ENCODE peak calls at places on chromosomes 12 and 14, in seven cellular contexts. One of them, this sample, is unnamed.

GRCh38 chr12:26226629-26227375 is 31.4 kb downstream of the SSPN start:
- DNase-seq in body of pancreas: peak
- DNase-seq in stimulated activated naive CD8-positive, alpha-beta T cell treated with anti-CD3 and anti-CD28 coated beads, Interleukin-15, Interleukin-2, amounts not matched to agents 100 U/mL and 50 U/mL, for 24 hours: peak
- DNase-seq in AG20443: peak
- DNase-seq in NCI-H2227 treated with DMSO at 0.1 percent for 48 hours: no peak
- DNase-seq in NB4: peak
- DNase-seq in stimulated activated CD8-positive, alpha-beta memory T cell treated with anti-CD3 and anti-CD28 coated beads, Interleukin-2, amount 100 ng/mL, for 1 hour: no peak
- DNase-seq in this sample: no peak

GRCh38 chr12:79547735-79548347 is 142.9 kb downstream of the PAWR start:
- DNase-seq in body of pancreas: peak
- DNase-seq in stimulated activated naive CD8-positive, alpha-beta T cell treated with anti-CD3 and anti-CD28 coated beads, Interleukin-15, Interleukin-2, amounts not matched to agents 100 U/mL and 50 U/mL, for 24 hours: peak
- DNase-seq in AG20443: peak
- DNase-seq in NCI-H2227 treated with DMSO at 0.1 percent for 48 hours: no peak
- DNase-seq in NB4: peak
- DNase-seq in stimulated activated CD8-positive, alpha-beta memory T cell treated with anti-CD3 and anti-CD28 coated beads, Interleukin-2, amount 100 ng/mL, for 1 hour: no peak
- DNase-seq in this sample: peak

GRCh38 chr12:122937622-122938091 is 28.6 kb downstream of the ABCB9 start:
- DNase-seq in body of pancreas: no peak
- DNase-seq in stimulated activated naive CD8-positive, alpha-beta T cell treated with anti-CD3 and anti-CD28 coated beads, Interleukin-15, Interleukin-2, amounts not matched to agents 100 U/mL and 50 U/mL, for 24 hours: no peak
- DNase-seq in AG20443: no peak
- DNase-seq in NCI-H2227 treated with DMSO at 0.1 percent for 48 hours: no peak
- DNase-seq in NB4: peak
- DNase-seq in stimulated activated CD8-positive, alpha-beta memory T cell treated with anti-CD3 and anti-CD28 coated beads, Interleukin-2, amount 100 ng/mL, for 1 hour: no peak
- DNase-seq in this sample: no peak

GRCh38 chr12:44389038-44389437 is 487.1 kb downstream of the NELL2 start:
- DNase-seq in body of pancreas: no peak
- DNase-seq in stimulated activated naive CD8-positive, alpha-beta T cell treated with anti-CD3 and anti-CD28 coated beads, Interleukin-15, Interleukin-2, amounts not matched to agents 100 U/mL and 50 U/mL, for 24 hours: no peak
- DNase-seq in AG20443: no peak
- DNase-seq in NCI-H2227 treated with DMSO at 0.1 percent for 48 hours: no peak
- DNase-seq in NB4: no peak
- DNase-seq in stimulated activated CD8-positive, alpha-beta memory T cell treated with anti-CD3 and anti-CD28 coated beads, Interleukin-2, amount 100 ng/mL, for 1 hour: no peak
- DNase-seq in this sample: no peak

GRCh38 chr12:107645630-107646333 is 39.8 kb upstream of the PWP1 start:
- DNase-seq in body of pancreas: no peak
- DNase-seq in stimulated activated naive CD8-positive, alpha-beta T cell treated with anti-CD3 and anti-CD28 coated beads, Interleukin-15, Interleukin-2, amounts not matched to agents 100 U/mL and 50 U/mL, for 24 hours: no peak
- DNase-seq in AG20443: no peak
- DNase-seq in NCI-H2227 treated with DMSO at 0.1 percent for 48 hours: peak
- DNase-seq in NB4: no peak
- DNase-seq in stimulated activated CD8-positive, alpha-beta memory T cell treated with anti-CD3 and anti-CD28 coated beads, Interleukin-2, amount 100 ng/mL, for 1 hour: no peak
- DNase-seq in this sample: no peak

GRCh38 chr12:44618960-44619359 is 257.2 kb downstream of the NELL2 start:
- DNase-seq in body of pancreas: no peak
- DNase-seq in stimulated activated naive CD8-positive, alpha-beta T cell treated with anti-CD3 and anti-CD28 coated beads, Interleukin-15, Interleukin-2, amounts not matched to agents 100 U/mL and 50 U/mL, for 24 hours: no peak
- DNase-seq in AG20443: no peak
- DNase-seq in NCI-H2227 treated with DMSO at 0.1 percent for 48 hours: peak
- DNase-seq in NB4: no peak
- DNase-seq in stimulated activated CD8-positive, alpha-beta memory T cell treated with anti-CD3 and anti-CD28 coated beads, Interleukin-2, amount 100 ng/mL, for 1 hour: no peak
- DNase-seq in this sample: no peak

GRCh38 chr14:63542231-63542999 is 762 bp downstream of the PPP2R5E start:
- DNase-seq in body of pancreas: peak
- DNase-seq in stimulated activated naive CD8-positive, alpha-beta T cell treated with anti-CD3 and anti-CD28 coated beads, Interleukin-15, Interleukin-2, amounts not matched to agents 100 U/mL and 50 U/mL, for 24 hours: peak
- DNase-seq in AG20443: peak
- DNase-seq in NCI-H2227 treated with DMSO at 0.1 percent for 48 hours: peak
- DNase-seq in NB4: peak
- DNase-seq in stimulated activated CD8-positive, alpha-beta memory T cell treated with anti-CD3 and anti-CD28 coated beads, Interleukin-2, amount 100 ng/mL, for 1 hour: no peak
- DNase-seq in this sample: no peak

GRCh38 chr14:71574976-71575375 is 357.3 kb upstream of the RGS6 start:
- DNase-seq in body of pancreas: no peak
- DNase-seq in stimulated activated naive CD8-positive, alpha-beta T cell treated with anti-CD3 and anti-CD28 coated beads, Interleukin-15, Interleukin-2, amounts not matched to agents 100 U/mL and 50 U/mL, for 24 hours: no peak
- DNase-seq in AG20443: peak
- DNase-seq in NCI-H2227 treated with DMSO at 0.1 percent for 48 hours: no peak
- DNase-seq in NB4: no peak
- DNase-seq in stimulated activated CD8-positive, alpha-beta memory T cell treated with anti-CD3 and anti-CD28 coated beads, Interleukin-2, amount 100 ng/mL, for 1 hour: no peak
- DNase-seq in this sample: peak

GRCh38 chr14:60197629-60198318 is 32.6 kb upstream of the DHRS7 start:
- DNase-seq in body of pancreas: no peak
- DNase-seq in stimulated activated naive CD8-positive, alpha-beta T cell treated with anti-CD3 and anti-CD28 coated beads, Interleukin-15, Interleukin-2, amounts not matched to agents 100 U/mL and 50 U/mL, for 24 hours: no peak
- DNase-seq in AG20443: no peak
- DNase-seq in NCI-H2227 treated with DMSO at 0.1 percent for 48 hours: no peak
- DNase-seq in NB4: peak
- DNase-seq in stimulated activated CD8-positive, alpha-beta memory T cell treated with anti-CD3 and anti-CD28 coated beads, Interleukin-2, amount 100 ng/mL, for 1 hour: no peak
- DNase-seq in this sample: peak

GRCh38 chr12:112685321-112685720 is 106.2 kb upstream of the RPH3A start:
- DNase-seq in body of pancreas: no peak
- DNase-seq in stimulated activated naive CD8-positive, alpha-beta T cell treated with anti-CD3 and anti-CD28 coated beads, Interleukin-15, Interleukin-2, amounts not matched to agents 100 U/mL and 50 U/mL, for 24 hours: no peak
- DNase-seq in AG20443: no peak
- DNase-seq in NCI-H2227 treated with DMSO at 0.1 percent for 48 hours: no peak
- DNase-seq in NB4: no peak
- DNase-seq in stimulated activated CD8-positive, alpha-beta memory T cell treated with anti-CD3 and anti-CD28 coated beads, Interleukin-2, amount 100 ng/mL, for 1 hour: no peak
- DNase-seq in this sample: no peak

GRCh38 chr12:123905319-123905925 is 67.2 kb downstream of the CCDC92 start:
- DNase-seq in body of pancreas: peak
- DNase-seq in stimulated activated naive CD8-positive, alpha-beta T cell treated with anti-CD3 and anti-CD28 coated beads, Interleukin-15, Interleukin-2, amounts not matched to agents 100 U/mL and 50 U/mL, for 24 hours: peak
- DNase-seq in AG20443: peak
- DNase-seq in NCI-H2227 treated with DMSO at 0.1 percent for 48 hours: no peak
- DNase-seq in NB4: peak
- DNase-seq in stimulated activated CD8-positive, alpha-beta memory T cell treated with anti-CD3 and anti-CD28 coated beads, Interleukin-2, amount 100 ng/mL, for 1 hour: peak
- DNase-seq in this sample: peak

GRCh38 chr12:67720383-67720856 is 71.9 kb downstream of the DYRK2 start:
- DNase-seq in body of pancreas: no peak
- DNase-seq in stimulated activated naive CD8-positive, alpha-beta T cell treated with anti-CD3 and anti-CD28 coated beads, Interleukin-15, Interleukin-2, amounts not matched to agents 100 U/mL and 50 U/mL, for 24 hours: no peak
- DNase-seq in AG20443: peak
- DNase-seq in NCI-H2227 treated with DMSO at 0.1 percent for 48 hours: no peak
- DNase-seq in NB4: no peak
- DNase-seq in stimulated activated CD8-positive, alpha-beta memory T cell treated with anti-CD3 and anti-CD28 coated beads, Interleukin-2, amount 100 ng/mL, for 1 hour: no peak
- DNase-seq in this sample: peak

GRCh38 chr12:1398673-1399072 is 195.7 kb downstream of the FBXL14 start:
- DNase-seq in body of pancreas: no peak
- DNase-seq in stimulated activated naive CD8-positive, alpha-beta T cell treated with anti-CD3 and anti-CD28 coated beads, Interleukin-15, Interleukin-2, amounts not matched to agents 100 U/mL and 50 U/mL, for 24 hours: no peak
- DNase-seq in AG20443: peak
- DNase-seq in NCI-H2227 treated with DMSO at 0.1 percent for 48 hours: no peak
- DNase-seq in NB4: peak
- DNase-seq in stimulated activated CD8-positive, alpha-beta memory T cell treated with anti-CD3 and anti-CD28 coated beads, Interleukin-2, amount 100 ng/mL, for 1 hour: no peak
- DNase-seq in this sample: peak

GRCh38 chr12:91109148-91109564 is 2.1 kb downstream of the LUM start:
- DNase-seq in body of pancreas: peak
- DNase-seq in stimulated activated naive CD8-positive, alpha-beta T cell treated with anti-CD3 and anti-CD28 coated beads, Interleukin-15, Interleukin-2, amounts not matched to agents 100 U/mL and 50 U/mL, for 24 hours: peak
- DNase-seq in AG20443: peak
- DNase-seq in NCI-H2227 treated with DMSO at 0.1 percent for 48 hours: peak
- DNase-seq in NB4: peak
- DNase-seq in stimulated activated CD8-positive, alpha-beta memory T cell treated with anti-CD3 and anti-CD28 coated beads, Interleukin-2, amount 100 ng/mL, for 1 hour: no peak
- DNase-seq in this sample: peak

GRCh38 chr12:56146492-56147460 is 5.6 kb upstream of the MYL6B start:
- DNase-seq in body of pancreas: peak
- DNase-seq in stimulated activated naive CD8-positive, alpha-beta T cell treated with anti-CD3 and anti-CD28 coated beads, Interleukin-15, Interleukin-2, amounts not matched to agents 100 U/mL and 50 U/mL, for 24 hours: no peak
- DNase-seq in AG20443: no peak
- DNase-seq in NCI-H2227 treated with DMSO at 0.1 percent for 48 hours: no peak
- DNase-seq in NB4: peak
- DNase-seq in stimulated activated CD8-positive, alpha-beta memory T cell treated with anti-CD3 and anti-CD28 coated beads, Interleukin-2, amount 100 ng/mL, for 1 hour: no peak
- DNase-seq in this sample: no peak

GRCh38 chr12:49945394-49946080 is 5.0 kb upstream of the AQP2 start:
- DNase-seq in body of pancreas: peak
- DNase-seq in stimulated activated naive CD8-positive, alpha-beta T cell treated with anti-CD3 and anti-CD28 coated beads, Interleukin-15, Interleukin-2, amounts not matched to agents 100 U/mL and 50 U/mL, for 24 hours: peak
- DNase-seq in AG20443: peak
- DNase-seq in NCI-H2227 treated with DMSO at 0.1 percent for 48 hours: peak
- DNase-seq in NB4: peak
- DNase-seq in stimulated activated CD8-positive, alpha-beta memory T cell treated with anti-CD3 and anti-CD28 coated beads, Interleukin-2, amount 100 ng/mL, for 1 hour: peak
- DNase-seq in this sample: peak

GRCh38 chr14:106141242-106142220 is 615.1 kb downstream of the TMEM121 start:
- DNase-seq in body of pancreas: no peak
- DNase-seq in stimulated activated naive CD8-positive, alpha-beta T cell treated with anti-CD3 and anti-CD28 coated beads, Interleukin-15, Interleukin-2, amounts not matched to agents 100 U/mL and 50 U/mL, for 24 hours: peak
- DNase-seq in AG20443: no peak
- DNase-seq in NCI-H2227 treated with DMSO at 0.1 percent for 48 hours: no peak
- DNase-seq in NB4: peak
- DNase-seq in stimulated activated CD8-positive, alpha-beta memory T cell treated with anti-CD3 and anti-CD28 coated beads, Interleukin-2, amount 100 ng/mL, for 1 hour: no peak
- DNase-seq in this sample: no peak

GRCh38 chr12:54082402-54082892 is 28.8 kb downstream of the HOXC4 start:
- DNase-seq in body of pancreas: no peak
- DNase-seq in stimulated activated naive CD8-positive, alpha-beta T cell treated with anti-CD3 and anti-CD28 coated beads, Interleukin-15, Interleukin-2, amounts not matched to agents 100 U/mL and 50 U/mL, for 24 hours: peak
- DNase-seq in AG20443: no peak
- DNase-seq in NCI-H2227 treated with DMSO at 0.1 percent for 48 hours: peak
- DNase-seq in NB4: no peak
- DNase-seq in stimulated activated CD8-positive, alpha-beta memory T cell treated with anti-CD3 and anti-CD28 coated beads, Interleukin-2, amount 100 ng/mL, for 1 hour: peak
- DNase-seq in this sample: no peak

GRCh38 chr12:78918221-78918620 is 53.6 kb downstream of the SYT1 start:
- DNase-seq in body of pancreas: no peak
- DNase-seq in stimulated activated naive CD8-positive, alpha-beta T cell treated with anti-CD3 and anti-CD28 coated beads, Interleukin-15, Interleukin-2, amounts not matched to agents 100 U/mL and 50 U/mL, for 24 hours: no peak
- DNase-seq in AG20443: no peak
- DNase-seq in NCI-H2227 treated with DMSO at 0.1 percent for 48 hours: no peak
- DNase-seq in NB4: no peak
- DNase-seq in stimulated activated CD8-positive, alpha-beta memory T cell treated with anti-CD3 and anti-CD28 coated beads, Interleukin-2, amount 100 ng/mL, for 1 hour: no peak
- DNase-seq in this sample: no peak

GRCh38 chr14:72463291-72463866 is 430.5 kb downstream of the DPF3 start:
- DNase-seq in body of pancreas: no peak
- DNase-seq in stimulated activated naive CD8-positive, alpha-beta T cell treated with anti-CD3 and anti-CD28 coated beads, Interleukin-15, Interleukin-2, amounts not matched to agents 100 U/mL and 50 U/mL, for 24 hours: no peak
- DNase-seq in AG20443: peak
- DNase-seq in NCI-H2227 treated with DMSO at 0.1 percent for 48 hours: no peak
- DNase-seq in NB4: no peak
- DNase-seq in stimulated activated CD8-positive, alpha-beta memory T cell treated with anti-CD3 and anti-CD28 coated beads, Interleukin-2, amount 100 ng/mL, for 1 hour: no peak
- DNase-seq in this sample: peak

GRCh38 chr12:81089412-81089811 is 11.5 kb downstream of the ACSS3 start:
- DNase-seq in body of pancreas: no peak
- DNase-seq in stimulated activated naive CD8-positive, alpha-beta T cell treated with anti-CD3 and anti-CD28 coated beads, Interleukin-15, Interleukin-2, amounts not matched to agents 100 U/mL and 50 U/mL, for 24 hours: no peak
- DNase-seq in AG20443: no peak
- DNase-seq in NCI-H2227 treated with DMSO at 0.1 percent for 48 hours: no peak
- DNase-seq in NB4: no peak
- DNase-seq in stimulated activated CD8-positive, alpha-beta memory T cell treated with anti-CD3 and anti-CD28 coated beads, Interleukin-2, amount 100 ng/mL, for 1 hour: no peak
- DNase-seq in this sample: no peak

GRCh38 chr12:59173696-59174095 is 253.4 kb upstream of the LRIG3 start:
- DNase-seq in body of pancreas: no peak
- DNase-seq in stimulated activated naive CD8-positive, alpha-beta T cell treated with anti-CD3 and anti-CD28 coated beads, Interleukin-15, Interleukin-2, amounts not matched to agents 100 U/mL and 50 U/mL, for 24 hours: no peak
- DNase-seq in AG20443: no peak
- DNase-seq in NCI-H2227 treated with DMSO at 0.1 percent for 48 hours: no peak
- DNase-seq in NB4: no peak
- DNase-seq in stimulated activated CD8-positive, alpha-beta memory T cell treated with anti-CD3 and anti-CD28 coated beads, Interleukin-2, amount 100 ng/mL, for 1 hour: no peak
- DNase-seq in this sample: no peak

GRCh38 chr14:75141062-75141461 is 14.2 kb upstream of the NEK9 start:
- DNase-seq in body of pancreas: no peak
- DNase-seq in stimulated activated naive CD8-positive, alpha-beta T cell treated with anti-CD3 and anti-CD28 coated beads, Interleukin-15, Interleukin-2, amounts not matched to agents 100 U/mL and 50 U/mL, for 24 hours: no peak
- DNase-seq in AG20443: no peak
- DNase-seq in NCI-H2227 treated with DMSO at 0.1 percent for 48 hours: no peak
- DNase-seq in NB4: peak
- DNase-seq in stimulated activated CD8-positive, alpha-beta memory T cell treated with anti-CD3 and anti-CD28 coated beads, Interleukin-2, amount 100 ng/mL, for 1 hour: no peak
- DNase-seq in this sample: no peak

GRCh38 chr12:104960464-104960863 is 2.4 kb upstream of the SLC41A2 start:
- DNase-seq in body of pancreas: no peak
- DNase-seq in stimulated activated naive CD8-positive, alpha-beta T cell treated with anti-CD3 and anti-CD28 coated beads, Interleukin-15, Interleukin-2, amounts not matched to agents 100 U/mL and 50 U/mL, for 24 hours: no peak
- DNase-seq in AG20443: no peak
- DNase-seq in NCI-H2227 treated with DMSO at 0.1 percent for 48 hours: no peak
- DNase-seq in NB4: no peak
- DNase-seq in stimulated activated CD8-positive, alpha-beta memory T cell treated with anti-CD3 and anti-CD28 coated beads, Interleukin-2, amount 100 ng/mL, for 1 hour: no peak
- DNase-seq in this sample: no peak

GRCh38 chr12:92141585-92142244 is 3.9 kb downstream of the BTG1 start:
- DNase-seq in body of pancreas: no peak
- DNase-seq in stimulated activated naive CD8-positive, alpha-beta T cell treated with anti-CD3 and anti-CD28 coated beads, Interleukin-15, Interleukin-2, amounts not matched to agents 100 U/mL and 50 U/mL, for 24 hours: no peak
- DNase-seq in AG20443: no peak
- DNase-seq in NCI-H2227 treated with DMSO at 0.1 percent for 48 hours: no peak
- DNase-seq in NB4: peak
- DNase-seq in stimulated activated CD8-positive, alpha-beta memory T cell treated with anti-CD3 and anti-CD28 coated beads, Interleukin-2, amount 100 ng/mL, for 1 hour: no peak
- DNase-seq in this sample: no peak

GRCh38 chr14:92105845-92106094 is 612 bp downstream of the ATXN3 start:
- DNase-seq in body of pancreas: peak
- DNase-seq in stimulated activated naive CD8-positive, alpha-beta T cell treated with anti-CD3 and anti-CD28 coated beads, Interleukin-15, Interleukin-2, amounts not matched to agents 100 U/mL and 50 U/mL, for 24 hours: peak
- DNase-seq in AG20443: peak
- DNase-seq in NCI-H2227 treated with DMSO at 0.1 percent for 48 hours: no peak
- DNase-seq in NB4: peak
- DNase-seq in stimulated activated CD8-positive, alpha-beta memory T cell treated with anti-CD3 and anti-CD28 coated beads, Interleukin-2, amount 100 ng/mL, for 1 hour: no peak
- DNase-seq in this sample: peak

GRCh38 chr12:109544955-109545531 is 28.3 kb downstream of the MMAB start:
- DNase-seq in body of pancreas: no peak
- DNase-seq in stimulated activated naive CD8-positive, alpha-beta T cell treated with anti-CD3 and anti-CD28 coated beads, Interleukin-15, Interleukin-2, amounts not matched to agents 100 U/mL and 50 U/mL, for 24 hours: no peak
- DNase-seq in AG20443: peak
- DNase-seq in NCI-H2227 treated with DMSO at 0.1 percent for 48 hours: no peak
- DNase-seq in NB4: no peak
- DNase-seq in stimulated activated CD8-positive, alpha-beta memory T cell treated with anti-CD3 and anti-CD28 coated beads, Interleukin-2, amount 100 ng/mL, for 1 hour: no peak
- DNase-seq in this sample: peak

GRCh38 chr12:12336049-12336411 is 14.0 kb downstream of the MANSC1 start:
- DNase-seq in body of pancreas: peak
- DNase-seq in stimulated activated naive CD8-positive, alpha-beta T cell treated with anti-CD3 and anti-CD28 coated beads, Interleukin-15, Interleukin-2, amounts not matched to agents 100 U/mL and 50 U/mL, for 24 hours: no peak
- DNase-seq in AG20443: no peak
- DNase-seq in NCI-H2227 treated with DMSO at 0.1 percent for 48 hours: no peak
- DNase-seq in NB4: no peak
- DNase-seq in stimulated activated CD8-positive, alpha-beta memory T cell treated with anti-CD3 and anti-CD28 coated beads, Interleukin-2, amount 100 ng/mL, for 1 hour: no peak
- DNase-seq in this sample: no peak

GRCh38 chr14:75409425-75410205 is 18.2 kb upstream of the JDP2 start:
- DNase-seq in body of pancreas: no peak
- DNase-seq in stimulated activated naive CD8-positive, alpha-beta T cell treated with anti-CD3 and anti-CD28 coated beads, Interleukin-15, Interleukin-2, amounts not matched to agents 100 U/mL and 50 U/mL, for 24 hours: no peak
- DNase-seq in AG20443: no peak
- DNase-seq in NCI-H2227 treated with DMSO at 0.1 percent for 48 hours: peak
- DNase-seq in NB4: no peak
- DNase-seq in stimulated activated CD8-positive, alpha-beta memory T cell treated with anti-CD3 and anti-CD28 coated beads, Interleukin-2, amount 100 ng/mL, for 1 hour: no peak
- DNase-seq in this sample: no peak

GRCh38 chr12:94969424-94969823 is 34.1 kb downstream of the NDUFA12 start:
- DNase-seq in body of pancreas: no peak
- DNase-seq in stimulated activated naive CD8-positive, alpha-beta T cell treated with anti-CD3 and anti-CD28 coated beads, Interleukin-15, Interleukin-2, amounts not matched to agents 100 U/mL and 50 U/mL, for 24 hours: no peak
- DNase-seq in AG20443: no peak
- DNase-seq in NCI-H2227 treated with DMSO at 0.1 percent for 48 hours: no peak
- DNase-seq in NB4: peak
- DNase-seq in stimulated activated CD8-positive, alpha-beta memory T cell treated with anti-CD3 and anti-CD28 coated beads, Interleukin-2, amount 100 ng/mL, for 1 hour: no peak
- DNase-seq in this sample: no peak

GRCh38 chr12:95037906-95038305 is 34.4 kb upstream of the NDUFA12 start:
- DNase-seq in body of pancreas: no peak
- DNase-seq in stimulated activated naive CD8-positive, alpha-beta T cell treated with anti-CD3 and anti-CD28 coated beads, Interleukin-15, Interleukin-2, amounts not matched to agents 100 U/mL and 50 U/mL, for 24 hours: no peak
- DNase-seq in AG20443: no peak
- DNase-seq in NCI-H2227 treated with DMSO at 0.1 percent for 48 hours: no peak
- DNase-seq in NB4: no peak
- DNase-seq in stimulated activated CD8-positive, alpha-beta memory T cell treated with anti-CD3 and anti-CD28 coated beads, Interleukin-2, amount 100 ng/mL, for 1 hour: no peak
- DNase-seq in this sample: no peak

GRCh38 chr14:76589246-76589645 is 172.0 kb upstream of the VASH1 start:
- DNase-seq in body of pancreas: no peak
- DNase-seq in stimulated activated naive CD8-positive, alpha-beta T cell treated with anti-CD3 and anti-CD28 coated beads, Interleukin-15, Interleukin-2, amounts not matched to agents 100 U/mL and 50 U/mL, for 24 hours: no peak
- DNase-seq in AG20443: no peak
- DNase-seq in NCI-H2227 treated with DMSO at 0.1 percent for 48 hours: no peak
- DNase-seq in NB4: no peak
- DNase-seq in stimulated activated CD8-positive, alpha-beta memory T cell treated with anti-CD3 and anti-CD28 coated beads, Interleukin-2, amount 100 ng/mL, for 1 hour: no peak
- DNase-seq in this sample: peak

GRCh38 chr14:91089958-91090535 is 23.8 kb upstream of the DGLUCY start:
- DNase-seq in body of pancreas: no peak
- DNase-seq in stimulated activated naive CD8-positive, alpha-beta T cell treated with anti-CD3 and anti-CD28 coated beads, Interleukin-15, Interleukin-2, amounts not matched to agents 100 U/mL and 50 U/mL, for 24 hours: no peak
- DNase-seq in AG20443: no peak
- DNase-seq in NCI-H2227 treated with DMSO at 0.1 percent for 48 hours: no peak
- DNase-seq in NB4: no peak
- DNase-seq in stimulated activated CD8-positive, alpha-beta memory T cell treated with anti-CD3 and anti-CD28 coated beads, Interleukin-2, amount 100 ng/mL, for 1 hour: no peak
- DNase-seq in this sample: no peak

GRCh38 chr14:105185973-105186372 is 4.9 kb upstream of the NUDT14 start:
- DNase-seq in body of pancreas: no peak
- DNase-seq in stimulated activated naive CD8-positive, alpha-beta T cell treated with anti-CD3 and anti-CD28 coated beads, Interleukin-15, Interleukin-2, amounts not matched to agents 100 U/mL and 50 U/mL, for 24 hours: no peak
- DNase-seq in AG20443: no peak
- DNase-seq in NCI-H2227 treated with DMSO at 0.1 percent for 48 hours: no peak
- DNase-seq in NB4: no peak
- DNase-seq in stimulated activated CD8-positive, alpha-beta memory T cell treated with anti-CD3 and anti-CD28 coated beads, Interleukin-2, amount 100 ng/mL, for 1 hour: no peak
- DNase-seq in this sample: no peak

GRCh38 chr12:110234197-110235154 is 46.6 kb upstream of the ATP2A2 start:
- DNase-seq in body of pancreas: no peak
- DNase-seq in stimulated activated naive CD8-positive, alpha-beta T cell treated with anti-CD3 and anti-CD28 coated beads, Interleukin-15, Interleukin-2, amounts not matched to agents 100 U/mL and 50 U/mL, for 24 hours: no peak
- DNase-seq in AG20443: no peak
- DNase-seq in NCI-H2227 treated with DMSO at 0.1 percent for 48 hours: no peak
- DNase-seq in NB4: peak
- DNase-seq in stimulated activated CD8-positive, alpha-beta memory T cell treated with anti-CD3 and anti-CD28 coated beads, Interleukin-2, amount 100 ng/mL, for 1 hour: no peak
- DNase-seq in this sample: no peak

GRCh38 chr12:1611775-1612174 is 17.3 kb upstream of the WNT5B start:
- DNase-seq in body of pancreas: no peak
- DNase-seq in stimulated activated naive CD8-positive, alpha-beta T cell treated with anti-CD3 and anti-CD28 coated beads, Interleukin-15, Interleukin-2, amounts not matched to agents 100 U/mL and 50 U/mL, for 24 hours: no peak
- DNase-seq in AG20443: peak
- DNase-seq in NCI-H2227 treated with DMSO at 0.1 percent for 48 hours: no peak
- DNase-seq in NB4: peak
- DNase-seq in stimulated activated CD8-positive, alpha-beta memory T cell treated with anti-CD3 and anti-CD28 coated beads, Interleukin-2, amount 100 ng/mL, for 1 hour: no peak
- DNase-seq in this sample: peak

GRCh38 chr12:5073838-5074237 is 30.2 kb downstream of the KCNA5 start:
- DNase-seq in body of pancreas: no peak
- DNase-seq in stimulated activated naive CD8-positive, alpha-beta T cell treated with anti-CD3 and anti-CD28 coated beads, Interleukin-15, Interleukin-2, amounts not matched to agents 100 U/mL and 50 U/mL, for 24 hours: no peak
- DNase-seq in AG20443: peak
- DNase-seq in NCI-H2227 treated with DMSO at 0.1 percent for 48 hours: no peak
- DNase-seq in NB4: peak
- DNase-seq in stimulated activated CD8-positive, alpha-beta memory T cell treated with anti-CD3 and anti-CD28 coated beads, Interleukin-2, amount 100 ng/mL, for 1 hour: no peak
- DNase-seq in this sample: peak

GRCh38 chr14:85817430-85817829 is 287.5 kb downstream of the FLRT2 start:
- DNase-seq in body of pancreas: no peak
- DNase-seq in stimulated activated naive CD8-positive, alpha-beta T cell treated with anti-CD3 and anti-CD28 coated beads, Interleukin-15, Interleukin-2, amounts not matched to agents 100 U/mL and 50 U/mL, for 24 hours: no peak
- DNase-seq in AG20443: no peak
- DNase-seq in NCI-H2227 treated with DMSO at 0.1 percent for 48 hours: no peak
- DNase-seq in NB4: no peak
- DNase-seq in stimulated activated CD8-positive, alpha-beta memory T cell treated with anti-CD3 and anti-CD28 coated beads, Interleukin-2, amount 100 ng/mL, for 1 hour: no peak
- DNase-seq in this sample: no peak

This sample was measured in HT1080.